ENCODE peak calls at places on chromosomes 3 and 15, in nine cellular contexts. M is neural progenitor cell; G is mesendoderm; S is HFF-Myc; H is hypothalamus; X is CD4-positive, alpha-beta T cell; U is A673; E is H54; Q is mesothelial cell of epicardium. Y is an unnamed sample.

GRCh38 chr15:60379466-60380274 is 18.1 kb downstream of the ANXA2 start:
- DNase-seq in M (peak; percentile 74), G (peak; percentile 41), S (peak; percentile 89), H (no peak), X (no peak), U (peak; percentile 91), E (no peak), Q (no peak), Y (no peak)

GRCh38 chr3:56303508-56303907 is 164.8 kb downstream of the ERC2 start:
- DNase-seq in M (peak; percentile 87), G (peak; percentile 94), S (no peak), H (no peak), X (no peak), U (peak; percentile 46), E (no peak), Q (no peak), Y (peak; percentile 20)

GRCh38 chr3:15815696-15816095 is 17.9 kb upstream of the ANKRD28 start:
- DNase-seq in M (peak; percentile 17), G (peak; percentile 26), S (peak; percentile 42), H (no peak), X (no peak), U (peak; percentile 64), E (no peak), Q (no peak), Y (no peak)

GRCh38 chr3:186281172-186281571 is 80.9 kb downstream of the DGKG start:
- DNase-seq in M (no peak), G (no peak), S (no peak), H (no peak), X (no peak), U (no peak), E (peak; percentile 44), Q (no peak), Y (no peak)

GRCh38 chr3:40580494-40581091 is 55.8 kb downstream of the ZNF621 start:
- DNase-seq in M (peak; percentile 89), G (peak; percentile 85), S (peak; percentile 44), H (peak; percentile 10), X (peak; percentile 40), U (peak; percentile 64), E (peak; percentile 55), Q (peak; percentile 46), Y (peak; percentile 34)

GRCh38 chr3:175726228-175726627 is 867.1 kb downstream of the NAALADL2 start:
- DNase-seq in M (no peak), G (no peak), S (no peak), H (no peak), X (no peak), U (no peak), E (no peak), Q (no peak), Y (no peak)

GRCh38 chr3:50529996-50530706 is 26.7 kb upstream of the CACNA2D2 start:
- DNase-seq in M (peak; percentile 18), G (no peak), S (no peak), H (no peak), X (no peak), U (no peak), E (no peak), Q (no peak), Y (no peak)

GRCh38 chr3:153043729-153044314 is 118.2 kb upstream of the RAP2B start:
- DNase-seq in M (no peak), G (peak; percentile 22), S (no peak), H (no peak), X (no peak), U (no peak), E (no peak), Q (no peak), Y (no peak)

GRCh38 chr3:42387802-42388651 is 22.4 kb downstream of the LYZL4 start:
- DNase-seq in M (no peak), G (no peak), S (no peak), H (no peak), X (no peak), U (peak; percentile 82), E (no peak), Q (no peak), Y (no peak)

GRCh38 chr3:187920871-187921270 is 175.6 kb upstream of the BCL6 start:
- DNase-seq in M (no peak), G (no peak), S (peak; percentile 56), H (no peak), X (no peak), U (no peak), E (no peak), Q (no peak), Y (no peak)

GRCh38 chr3:143119009-143119914 is at the start of gene CHST2:
- DNase-seq in M (peak; percentile 95), G (peak; percentile 91), S (no peak), H (peak; percentile 54), X (peak; percentile 42), U (peak; percentile 85), E (peak; percentile 95), Q (peak; percentile 42), Y (no peak)

GRCh38 chr3:188156051-188156450 is 2.1 kb downstream of the LPP start:
- DNase-seq in M (no peak), G (no peak), S (no peak), H (no peak), X (no peak), U (no peak), E (no peak), Q (no peak), Y (no peak)

GRCh38 chr3:173893066-173893465 is 495.5 kb downstream of the NLGN1 start:
- DNase-seq in M (no peak), G (no peak), S (peak; percentile 21), H (no peak), X (no peak), U (no peak), E (no peak), Q (no peak), Y (no peak)